ENCODE peak calls at places on chromosomes 7 and 10, in eight cellular contexts. E, V, Z, B, K, U, O and W are unnamed samples. For H3K9me3, the result is how much of the 10 kb centered on the place peaks cover.

GRCh38 chr10:45373783-45374450 is at the start of gene ALOX5:
- DNase-seq in E (peak), V (no peak), Z (no peak), B (no peak), K (peak), U (peak), O (peak), W (peak)

GRCh38 chr10:75228834-75229233 is 6.9 kb downstream of the COMTD1 start:
- DNase-seq in E (no peak), V (no peak), Z (no peak), B (no peak), K (no peak), U (no peak), O (no peak), W (no peak)

GRCh38 chr7:157076466-157076865 is 62.3 kb upstream of the UBE3C start:
- DNase-seq in E (no peak), V (no peak), Z (no peak), B (no peak), K (no peak), U (no peak), O (no peak), W (peak)

GRCh38 chr10:3716093-3716492 is 68.9 kb downstream of the KLF6 start:
- DNase-seq in E (no peak), V (no peak), Z (no peak), B (no peak), K (no peak), U (no peak), O (no peak), W (no peak)

GRCh38 chr7:15317215-15317614 is 244.6 kb downstream of the AGMO start:
- DNase-seq in E (no peak), V (no peak), Z (no peak), B (no peak), K (no peak), U (no peak), O (no peak), W (no peak)

GRCh38 chr7:150406311-150406564 is 27.1 kb downstream of the ZNF775 start:
- DNase-seq in E (no peak), V (no peak), Z (no peak), B (no peak), K (no peak), U (no peak), O (no peak), W (no peak)

GRCh38 chr10:77787440-77787839 is 139.1 kb downstream of the DLG5 start:
- DNase-seq in E (no peak), V (no peak), Z (no peak), B (no peak), K (no peak), U (no peak), O (no peak), W (no peak)

GRCh38 chr10:27692663-27693062 is 53.0 kb downstream of the MKX start:
- DNase-seq in E (no peak), V (no peak), Z (no peak), B (no peak), K (no peak), U (no peak), O (no peak), W (no peak)

GRCh38 chr7:126411032-126411820 is 841.5 kb downstream of the GRM8 start:
- DNase-seq in E (no peak), V (no peak), Z (peak), B (no peak), K (no peak), U (no peak), O (no peak), W (no peak)

GRCh38 chr10:11822031-11822756 is 962 bp upstream of the PROSER2 start:
- DNase-seq in E (no peak), V (no peak), Z (no peak), B (no peak), K (no peak), U (no peak), O (no peak), W (no peak)

GRCh38 chr10:72910705-72911104 is 17.2 kb downstream of the OIT3 start:
- DNase-seq in E (no peak), V (no peak), Z (no peak), B (no peak), K (no peak), U (no peak), O (no peak), W (no peak)

GRCh38 chr10:73876971-73877370 is 2.6 kb upstream of the CAMK2G start:
- DNase-seq in E (no peak), V (no peak), Z (no peak), B (no peak), K (no peak), U (no peak), O (no peak), W (no peak)

GRCh38 chr10:133270773-133271297 is 5.8 kb downstream of the ADAM8 start:
- DNase-seq in E (no peak), V (peak), Z (no peak), B (no peak), K (no peak), U (no peak), O (no peak), W (no peak)

GRCh38 chr7:128302110-128302509 is 41.6 kb downstream of the RBM28 start:
- DNase-seq in E (no peak), V (no peak), Z (no peak), B (no peak), K (no peak), U (no peak), O (no peak), W (no peak)

GRCh38 chr10:43197834-43198681 is 59.8 kb downstream of the CSGALNACT2 start:
- DNase-seq in E (no peak), V (no peak), Z (no peak), B (no peak), K (peak), U (peak), O (no peak), W (peak)

GRCh38 chr10:121771957-121772356 is 155.9 kb downstream of the ATE1 start:
- DNase-seq in E (no peak), V (no peak), Z (no peak), B (no peak), K (no peak), U (no peak), O (no peak), W (no peak)

GRCh38 chr10:129761166-129761565 is 202.9 kb downstream of the EBF3 start:
- DNase-seq in E (no peak), V (no peak), Z (no peak), B (no peak), K (peak), U (no peak), O (no peak), W (peak)

GRCh38 chr7:44400033-44400511 is 74.7 kb upstream of the CAMK2B start:
- DNase-seq in E (no peak), V (no peak), Z (no peak), B (no peak), K (no peak), U (no peak), O (no peak), W (no peak)

GRCh38 chr10:14875941-14876340 is 2.7 kb upstream of the SUV39H2 start:
- DNase-seq in E (no peak), V (no peak), Z (no peak), B (no peak), K (no peak), U (no peak), O (no peak), W (no peak)

GRCh38 chr10:72637398-72637857 is 11.5 kb upstream of the MICU1 start:
- DNase-seq in E (peak), V (no peak), Z (peak), B (no peak), K (no peak), U (peak), O (peak), W (peak)

GRCh38 chr7:66859794-66860645 is 61.0 kb upstream of the TMEM248 start:
- DNase-seq in E (no peak), V (no peak), Z (no peak), B (no peak), K (no peak), U (no peak), O (peak), W (no peak)

GRCh38 chr7:4681218-4681851 is 760 bp upstream of the FOXK1 start:
- DNase-seq in E (no peak), V (no peak), Z (no peak), B (no peak), K (no peak), U (no peak), O (no peak), W (no peak)

GRCh38 chr10:811781-812180 is 119.7 kb downstream of the LARP4B start:
- DNase-seq in E (no peak), V (no peak), Z (no peak), B (no peak), K (no peak), U (no peak), O (no peak), W (no peak)

GRCh38 chr10:62376064-62377025 is 2.2 kb downstream of the ZNF365 start:
- DNase-seq in E (no peak), V (no peak), Z (no peak), B (no peak), K (no peak), U (no peak), O (no peak), W (no peak)

GRCh38 chr10:102453502-102453901 is 2.2 kb upstream of the C10orf95 start:
- DNase-seq in E (no peak), V (no peak), Z (no peak), B (no peak), K (no peak), U (no peak), O (no peak), W (no peak)

GRCh38 chr7:37341033-37341630 is 107.5 kb downstream of the ELMO1 start:
- DNase-seq in E (no peak), V (no peak), Z (peak), B (no peak), K (no peak), U (no peak), O (no peak), W (no peak)

GRCh38 chr7:137325927-137326326 is 17.6 kb downstream of the PTN start:
- DNase-seq in E (no peak), V (no peak), Z (no peak), B (no peak), K (no peak), U (no peak), O (no peak), W (no peak)

GRCh38 chr10:35262436-35262835 is 73.9 kb upstream of the CCNY start:
- DNase-seq in E (no peak), V (no peak), Z (no peak), B (no peak), K (no peak), U (no peak), O (no peak), W (no peak)

GRCh38 chr7:1777122-1777521 is 107.0 kb downstream of the ELFN1 start:
- DNase-seq in E (no peak), V (no peak), Z (no peak), B (no peak), K (no peak), U (no peak), O (no peak), W (no peak)

GRCh38 chr10:51700228-51700835 is 937 bp upstream of the CSTF2T start:
- DNase-seq in E (no peak), V (no peak), Z (no peak), B (no peak), K (peak), U (peak), O (peak), W (peak)

GRCh38 chr7:67625257-67625713 is 628.7 kb downstream of the TYW1 start:
- DNase-seq in E (peak), V (no peak), Z (no peak), B (no peak), K (peak), U (peak), O (peak), W (peak)

GRCh38 chr7:16758634-16759602 is 5.4 kb downstream of the TSPAN13 start:
- DNase-seq in E (no peak), V (no peak), Z (no peak), B (no peak), K (no peak), U (no peak), O (no peak), W (no peak)

DNA sequence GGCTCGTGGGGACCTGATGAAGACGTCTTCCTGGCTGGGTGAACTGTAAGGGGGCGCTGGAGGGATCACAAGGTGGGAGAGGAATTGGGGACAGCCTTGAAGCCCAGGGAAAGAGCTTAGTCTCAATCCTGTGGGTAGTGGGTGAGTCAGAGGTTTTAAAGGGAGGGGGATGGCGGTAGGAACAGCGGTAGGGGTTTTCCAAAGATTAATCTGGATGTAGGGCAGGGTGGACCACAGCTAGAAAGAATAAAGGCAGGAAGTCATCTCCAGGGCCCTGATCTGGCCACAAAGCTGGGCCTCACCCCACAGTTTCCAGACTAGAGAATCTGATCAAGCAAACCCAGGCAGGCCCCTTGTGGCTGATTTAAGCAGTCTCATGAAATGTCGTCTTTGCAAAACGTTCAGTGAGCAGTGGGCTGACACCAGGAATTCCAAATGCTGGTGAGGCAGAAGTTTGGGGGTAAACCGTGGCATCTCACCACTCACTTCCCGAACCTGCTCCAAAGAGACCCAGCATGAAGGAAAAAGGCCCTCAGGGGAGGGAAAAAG is 65.3 kb downstream of the CALML3 start:
- DNase-seq in E (no peak), V (no peak), Z (no peak), B (no peak), K (no peak), U (no peak), O (no peak), W (peak)
- TF ChIP-seq CTCF in E (no peak), V (no peak), Z (peak), B (peak), K (no peak), U (no peak), O (peak), W (no peak)

DNA sequence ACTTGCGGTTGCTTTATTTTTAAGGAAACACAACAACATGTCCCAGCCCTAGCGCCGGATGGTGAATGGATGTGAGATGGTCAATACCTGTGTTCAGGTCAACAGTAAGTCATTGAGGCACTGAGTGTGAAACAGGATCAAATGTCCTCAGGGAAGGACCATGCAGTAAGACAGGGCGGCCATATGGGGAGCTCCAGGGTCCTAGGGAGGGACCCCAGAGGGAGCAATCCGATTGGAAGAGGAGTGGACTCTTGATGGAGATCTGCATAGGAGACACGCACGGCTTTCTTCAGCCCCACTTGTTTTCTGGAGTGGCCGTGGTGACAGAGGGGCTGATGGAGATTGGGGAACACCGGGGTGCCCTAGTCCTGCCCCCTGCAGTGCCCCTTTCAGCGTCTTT is 423.8 kb upstream of the MKI67 start:
- DNase-seq in E (no peak), V (no peak), Z (no peak), B (no peak), K (no peak), U (no peak), O (no peak), W (no peak)
- H3K9me3 ChIP-seq in E (under half), V (under half), Z (under half), B (under half), K (under half), U (under half), O (under half), W (under half)

GRCh38 chr7:43140186-43140585 is 27.7 kb downstream of the HECW1 start:
- DNase-seq in E (no peak), V (no peak), Z (no peak), B (no peak), K (no peak), U (no peak), O (no peak), W (no peak)

GRCh38 chr7:43138710-43139601 is 26.5 kb downstream of the HECW1 start:
- DNase-seq in E (no peak), V (no peak), Z (no peak), B (no peak), K (no peak), U (no peak), O (no peak), W (no peak)

GRCh38 chr7:43136064-43136463 is 23.6 kb downstream of the HECW1 start:
- DNase-seq in E (no peak), V (no peak), Z (no peak), B (no peak), K (no peak), U (no peak), O (no peak), W (no peak)

GRCh38 chr7:43135129-43135528 is 22.7 kb downstream of the HECW1 start:
- DNase-seq in E (no peak), V (no peak), Z (no peak), B (peak), K (no peak), U (no peak), O (no peak), W (no peak)

GRCh38 chr7:43137811-43138210 is 25.4 kb downstream of the HECW1 start:
- DNase-seq in E (no peak), V (no peak), Z (no peak), B (no peak), K (no peak), U (no peak), O (no peak), W (no peak)
- H3K27ac ChIP-seq in E (no peak), V (no peak), Z (no peak), B (no peak), K (no peak), U (no peak), O (no peak), W (no peak)

GRCh38 chr7:22252886-22253536 is 103.9 kb downstream of the RAPGEF5 start:
- DNase-seq in E (no peak), V (no peak), Z (no peak), B (no peak), K (no peak), U (no peak), O (no peak), W (no peak)
- TF ChIP-seq CTCF in E (no peak), V (no peak), Z (no peak), B (no peak), K (no peak), U (no peak), O (no peak), W (no peak)

GRCh38 chr7:53095731-53096501 is 60.5 kb downstream of the POM121L12 start:
- DNase-seq in E (no peak), V (no peak), Z (no peak), B (no peak), K (no peak), U (no peak), O (no peak), W (no peak)

GRCh38 chr7:53101026-53101425 is 65.6 kb downstream of the POM121L12 start:
- DNase-seq in E (no peak), V (no peak), Z (no peak), B (no peak), K (no peak), U (no peak), O (no peak), W (no peak)
- H3K9me3 ChIP-seq in E (under half), V (under half), Z (under half), B (under half), K (under half), U (under half), O (under half), W (under half)

GRCh38 chr10:116097239-116097751 is 175.7 kb downstream of the GFRA1 start:
- DNase-seq in E (no peak), V (no peak), Z (no peak), B (no peak), K (no peak), U (no peak), O (no peak), W (no peak)
- H3K27ac ChIP-seq in E (no peak), V (no peak), Z (no peak), B (no peak), K (no peak), U (no peak), O (no peak), W (no peak)

DNA sequence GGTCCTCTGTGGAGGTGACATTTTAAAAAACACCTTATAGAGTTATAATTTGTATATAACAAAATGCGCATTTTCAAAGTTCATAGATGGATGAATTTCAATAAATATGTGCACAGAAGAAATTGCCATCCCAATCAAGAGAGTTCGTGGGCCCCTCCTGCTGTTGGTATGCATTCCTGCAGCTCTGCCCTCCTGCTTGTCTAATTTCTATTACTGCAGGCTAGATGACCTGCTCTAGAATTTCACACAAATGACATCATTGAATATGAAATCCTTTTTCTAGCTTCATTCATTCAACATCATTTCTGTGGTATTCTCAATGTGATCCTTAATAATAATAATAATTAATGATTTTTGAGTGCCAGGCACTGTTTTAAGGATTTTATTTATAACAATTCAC is 348.2 kb downstream of the SDK1 start:
- DNase-seq in E (no peak), V (no peak), Z (no peak), B (no peak), K (no peak), U (no peak), O (no peak), W (no peak)
- TF ChIP-seq CTCF in E (no peak), V (no peak), Z (no peak), B (peak), K (no peak), U (no peak), O (no peak), W (no peak)

GRCh38 chr10:49632406-49633317 is 18.8 kb downstream of the CHAT start:
- DNase-seq in E (no peak), V (no peak), Z (no peak), B (peak), K (no peak), U (no peak), O (no peak), W (peak)

GRCh38 chr10:49633327-49634045 is 19.6 kb downstream of the CHAT start:
- DNase-seq in E (no peak), V (no peak), Z (no peak), B (no peak), K (no peak), U (no peak), O (no peak), W (no peak)

GRCh38 chr10:49629286-49629915 is 15.6 kb downstream of the CHAT start:
- DNase-seq in E (no peak), V (no peak), Z (no peak), B (no peak), K (no peak), U (no peak), O (no peak), W (peak)

GRCh38 chr10:49634053-49634660 is 20.3 kb downstream of the CHAT start:
- DNase-seq in E (no peak), V (no peak), Z (no peak), B (no peak), K (no peak), U (no peak), O (no peak), W (no peak)

GRCh38 chr10:49631975-49632374 is 18.1 kb downstream of the CHAT start:
- DNase-seq in E (no peak), V (no peak), Z (no peak), B (no peak), K (no peak), U (no peak), O (no peak), W (peak)
- H3K9me3 ChIP-seq in E (under half), V (under half), Z (under half), B (under half), K (under half), U (under half), O (under half), W (under half)